ENCODE peak calls at places on chromosome 10, in seven cellular contexts. C is K562, O is tibial nerve, Z is HepG2, X is SK-N-SH, H is stomach, Y is ovary. L is an unnamed sample.

GRCh38 chr10:1677307-1677939 is 59.9 kb downstream of the ADARB2 start:
- DNase-seq in C (no peak), O (no peak), Z (no peak), X (no peak), H (no peak), Y (no peak), L (no peak)

GRCh38 chr10:60208676-60209269 is 180.9 kb downstream of the ANK3 start:
- DNase-seq in C (peak), O (no peak), Z (peak), X (peak), H (no peak), Y (no peak), L (no peak)

GRCh38 chr10:8602821-8603220 is 548.3 kb downstream of the GATA3 start:
- DNase-seq in C (no peak), O (no peak), Z (no peak), X (no peak), H (no peak), Y (no peak), L (no peak)

GRCh38 chr10:132281915-132282666 is 25.7 kb downstream of the STK32C start:
- DNase-seq in C (no peak), O (no peak), Z (no peak), X (peak), H (no peak), Y (no peak), L (no peak)

GRCh38 chr10:21969326-21970287 is 33.9 kb downstream of the DNAJC1 start:
- DNase-seq in C (no peak), O (no peak), Z (no peak), X (no peak), H (no peak), Y (no peak), L (no peak)

GRCh38 chr10:65341323-65341922 is 1584.4 kb upstream of the LRRTM3 start:
- DNase-seq in C (no peak), O (no peak), Z (no peak), X (no peak), H (no peak), Y (no peak), L (no peak)

GRCh38 chr10:53276797-53277196 is 504.2 kb upstream of the MBL2 start:
- DNase-seq in C (no peak), O (no peak), Z (no peak), X (no peak), H (no peak), Y (no peak), L (no peak)

GRCh38 chr10:77296534-77297369 is 340.9 kb downstream of the KCNMA1 start:
- DNase-seq in C (no peak), O (no peak), Z (no peak), X (no peak), H (no peak), Y (no peak), L (no peak)

GRCh38 chr10:21993360-21994001 is 10.0 kb downstream of the DNAJC1 start:
- DNase-seq in C (no peak), O (no peak), Z (no peak), X (no peak), H (no peak), Y (no peak), L (no peak)

GRCh38 chr10:6722616-6723004 is 142.5 kb upstream of the PRKCQ start:
- DNase-seq in C (no peak), O (no peak), Z (no peak), X (no peak), H (no peak), Y (no peak), L (no peak)

GRCh38 chr10:19421664-19422063 is 373.1 kb downstream of the MALRD1 start:
- DNase-seq in C (no peak), O (no peak), Z (no peak), X (no peak), H (no peak), Y (no peak), L (no peak)

GRCh38 chr10:108362306-108362705 is 1197.8 kb upstream of the SORCS1 start:
- DNase-seq in C (no peak), O (no peak), Z (no peak), X (no peak), H (no peak), Y (no peak), L (no peak)

GRCh38 chr10:17805921-17806577 is 3.1 kb upstream of the MRC1 start:
- DNase-seq in C (peak), O (no peak), Z (no peak), X (no peak), H (no peak), Y (no peak), L (no peak)

GRCh38 chr10:73553316-73553715 is 37.8 kb downstream of the USP54 start:
- DNase-seq in C (no peak), O (peak), Z (peak), X (no peak), H (no peak), Y (no peak), L (no peak)

GRCh38 chr10:4344544-4344994 is 481.4 kb upstream of the AKR1E2 start:
- DNase-seq in C (no peak), O (peak), Z (no peak), X (no peak), H (no peak), Y (no peak), L (no peak)

GRCh38 chr10:68796609-68797008 is 30.7 kb upstream of the STOX1 start:
- DNase-seq in C (no peak), O (no peak), Z (no peak), X (no peak), H (no peak), Y (no peak), L (no peak)

GRCh38 chr10:24027107-24027506 is 181.8 kb upstream of the KIAA1217 start:
- DNase-seq in C (no peak), O (no peak), Z (peak), X (no peak), H (no peak), Y (no peak), L (no peak)

GRCh38 chr10:6219494-6219836 is 16.7 kb downstream of the PFKFB3 start:
- DNase-seq in C (no peak), O (no peak), Z (no peak), X (no peak), H (no peak), Y (no peak), L (no peak)

GRCh38 chr10:43305881-43306280 is 39.0 kb upstream of the RASGEF1A start:
- DNase-seq in C (no peak), O (no peak), Z (no peak), X (no peak), H (no peak), Y (no peak), L (no peak)

GRCh38 chr10:43343126-43343525 is 28.3 kb upstream of the FXYD4 start:
- DNase-seq in C (no peak), O (no peak), Z (no peak), X (no peak), H (no peak), Y (no peak), L (no peak)

GRCh38 chr10:32050145-32050544 is 6.1 kb downstream of the KIF5B start:
- DNase-seq in C (no peak), O (no peak), Z (no peak), X (no peak), H (no peak), Y (no peak), L (no peak)

DNA sequence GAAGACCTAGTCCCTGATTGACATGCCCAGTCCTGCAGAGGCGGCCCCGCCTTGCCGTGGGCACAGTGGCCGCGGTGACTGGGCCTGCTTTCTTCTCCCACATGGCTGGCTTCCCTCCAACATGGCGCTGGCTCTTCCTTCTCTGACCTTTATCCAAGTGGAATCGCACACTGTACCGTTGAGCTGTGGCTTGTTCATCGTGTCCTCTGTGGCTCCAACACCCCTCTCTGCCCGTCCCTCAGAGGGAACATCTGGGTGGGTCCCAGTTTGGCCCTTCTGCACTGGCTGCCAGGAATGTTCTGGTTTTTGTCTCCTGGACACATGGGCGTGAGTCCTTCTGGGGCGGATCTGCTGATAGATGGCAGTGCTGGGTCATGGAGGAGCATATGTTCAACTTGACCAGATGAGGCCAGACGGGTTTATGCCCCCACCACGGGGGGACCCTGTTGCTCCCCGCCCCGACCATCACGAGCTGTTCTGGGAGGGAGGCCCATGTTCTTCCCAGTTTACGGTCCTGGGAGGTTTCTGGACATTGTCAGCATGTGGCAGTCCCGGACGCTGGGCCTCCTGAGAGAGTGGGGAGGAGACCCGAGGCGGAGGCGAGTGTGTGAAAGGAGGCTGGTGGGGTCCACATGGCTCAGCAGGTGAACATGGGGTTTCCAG is 63.5 kb downstream of the LHPP start:
- DNase-seq in C (no peak), O (no peak), Z (no peak), X (peak), H (peak), Y (no peak), L (no peak)
- TF ChIP-seq EP300 in C (no peak), O (peak), Z (no peak), X (peak), H (peak), Y (no peak), L (no peak)

GRCh38 chr10:14751576-14752330 is 22.9 kb downstream of the FAM107B start:
- DNase-seq in C (no peak), O (peak), Z (no peak), X (no peak), H (no peak), Y (peak), L (peak)

GRCh38 chr10:14748471-14748870 is 26.2 kb downstream of the FAM107B start:
- DNase-seq in C (no peak), O (no peak), Z (no peak), X (no peak), H (peak), Y (no peak), L (no peak)

GRCh38 chr10:14749051-14749809 is 25.5 kb downstream of the FAM107B start:
- DNase-seq in C (no peak), O (no peak), Z (peak), X (no peak), H (peak), Y (no peak), L (no peak)

DNA sequence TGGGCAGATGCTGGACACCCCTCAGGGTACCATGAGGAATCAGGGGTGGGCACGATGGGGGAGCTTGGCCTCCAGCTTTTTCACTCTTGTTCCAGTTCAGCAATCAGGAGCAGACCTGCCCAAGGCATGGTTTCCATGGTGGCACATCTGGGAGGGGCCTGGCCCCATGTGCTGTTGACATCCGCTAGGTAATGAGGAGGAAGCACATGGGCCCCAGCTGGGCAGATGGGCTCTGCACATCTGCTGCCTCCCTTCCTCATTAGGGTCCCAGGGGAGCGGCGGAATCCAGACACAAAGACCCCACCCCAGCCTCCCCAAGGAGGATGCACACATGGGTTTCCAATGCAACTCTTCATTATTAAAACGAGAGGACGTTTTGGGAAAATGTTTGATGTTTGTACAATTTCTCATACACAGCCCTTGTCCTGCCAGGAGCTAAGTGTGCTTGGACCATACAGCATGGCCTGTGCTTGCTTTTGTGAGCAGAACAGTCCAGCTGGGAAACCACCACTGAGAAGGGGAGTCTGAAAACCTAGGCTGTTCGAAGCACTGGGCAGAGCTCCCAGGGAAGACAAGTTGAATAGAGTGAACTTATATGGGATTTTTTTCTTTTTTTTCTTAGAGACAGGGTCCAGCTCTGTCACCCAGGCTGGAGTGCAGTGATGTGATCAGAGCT is 23.7 kb downstream of the FAM107B start:
- DNase-seq in C (no peak), O (no peak), Z (no peak), X (peak), H (no peak), Y (no peak), L (peak)
- H3K27ac ChIP-seq in C (no peak), O (peak), Z (no peak), X (no peak), H (peak), Y (peak), L (peak)

DNA sequence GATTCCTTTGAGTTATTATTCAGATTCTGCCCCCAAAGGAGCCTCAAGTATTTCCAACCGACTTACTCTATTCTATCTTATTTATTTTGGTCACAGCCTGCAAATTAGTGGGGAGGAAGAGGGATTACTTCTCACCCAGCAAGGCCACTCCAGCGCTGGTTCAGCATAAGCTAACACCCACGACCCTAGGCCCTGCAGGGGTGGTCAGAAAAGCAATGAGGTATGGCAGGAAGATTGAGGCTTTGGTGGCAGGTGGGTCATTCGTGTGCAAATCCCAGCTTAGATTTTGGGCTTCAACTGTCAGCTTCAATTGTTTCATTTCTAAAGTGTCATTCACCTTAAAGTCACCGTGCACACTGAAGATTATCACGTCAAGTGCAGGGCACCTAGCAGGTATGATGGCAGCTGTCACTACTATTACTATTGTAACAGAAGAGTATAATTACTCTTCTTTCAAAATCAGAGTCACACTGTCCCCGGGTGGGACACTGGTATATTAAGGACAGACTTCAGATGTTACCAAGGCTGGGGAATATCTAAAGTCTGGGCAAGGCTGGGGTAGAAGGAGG is 48.8 kb upstream of the OPTN start:
- DNase-seq in C (no peak), O (no peak), Z (no peak), X (no peak), H (no peak), Y (no peak), L (no peak)
- TF ChIP-seq EP300 in C (no peak), O (no peak), Z (no peak), X (no peak), H (no peak), Y (no peak), L (no peak)

GRCh38 chr10:28954211-28954610 is 276.9 kb downstream of the BAMBI start:
- DNase-seq in C (no peak), O (no peak), Z (no peak), X (no peak), H (no peak), Y (no peak), L (no peak)
- H3K27ac ChIP-seq in C (no peak), O (no peak), Z (no peak), X (no peak), H (no peak), Y (no peak), L (no peak)

GRCh38 chr10:100346351-100346764 is 675 bp upstream of the SCD start:
- DNase-seq in C (peak), O (peak), Z (peak), X (peak), H (peak), Y (peak), L (no peak)
- TF ChIP-seq EP300 in C (no peak), O (peak), Z (no peak), X (no peak), H (no peak), Y (no peak), L (no peak)

GRCh38 chr10:29482591-29483421 is 152.0 kb downstream of the SVIL start:
- DNase-seq in C (no peak), O (no peak), Z (peak), X (peak), H (no peak), Y (no peak), L (no peak)

GRCh38 chr10:29479081-29479917 is 155.5 kb downstream of the SVIL start:
- DNase-seq in C (no peak), O (no peak), Z (no peak), X (no peak), H (no peak), Y (no peak), L (no peak)

GRCh38 chr10:29481906-29482440 is 152.8 kb downstream of the SVIL start:
- DNase-seq in C (no peak), O (no peak), Z (peak), X (no peak), H (no peak), Y (peak), L (no peak)

DNA sequence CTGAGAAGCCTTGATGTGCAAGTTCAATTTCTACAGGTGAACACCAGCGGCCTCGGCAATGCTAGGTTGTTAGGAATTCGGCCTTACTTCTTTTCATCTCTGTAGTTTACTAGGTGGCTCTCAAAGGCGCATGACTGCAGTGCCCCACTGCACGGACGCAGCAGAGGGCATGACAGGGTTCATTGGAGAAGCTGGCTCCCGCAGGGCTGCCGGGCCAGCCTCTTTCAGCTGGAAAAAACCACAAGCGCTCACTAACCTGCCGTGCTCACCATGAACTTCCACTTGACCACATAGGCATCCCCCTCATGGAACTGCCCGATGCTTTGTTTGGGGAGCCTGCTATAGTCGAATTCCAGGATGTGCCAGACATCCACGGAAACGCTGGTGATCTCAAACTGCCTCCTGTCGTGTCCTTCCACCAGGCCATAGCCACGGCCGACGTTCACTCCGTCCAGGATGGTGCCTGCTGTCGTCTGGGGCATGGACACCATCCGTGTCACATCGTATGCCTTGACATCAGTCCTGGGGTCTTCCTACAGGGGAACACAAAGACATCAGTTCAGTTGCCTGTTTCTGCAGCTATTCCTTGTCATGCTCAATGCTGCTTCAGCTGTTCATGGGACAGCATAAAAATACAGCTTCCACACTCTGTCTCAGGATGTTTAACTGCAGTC is 154.4 kb downstream of the SVIL start:
- DNase-seq in C (no peak), O (no peak), Z (no peak), X (no peak), H (no peak), Y (no peak), L (no peak)
- H3K27ac ChIP-seq in C (no peak), O (no peak), Z (no peak), X (no peak), H (peak), Y (no peak), L (peak)

GRCh38 chr10:133388973-133389818 is 4.8 kb upstream of the MTG1 start:
- DNase-seq in C (peak), O (no peak), Z (no peak), X (no peak), H (peak), Y (no peak), L (no peak)
- TF ChIP-seq EP300 in C (no peak), O (no peak), Z (no peak), X (no peak), H (no peak), Y (no peak), L (no peak)

GRCh38 chr10:79457256-79457785 is 11.9 kb upstream of the ZCCHC24 start:
- DNase-seq in C (no peak), O (no peak), Z (no peak), X (no peak), H (no peak), Y (no peak), L (no peak)
- H3K27ac ChIP-seq in C (no peak), O (no peak), Z (no peak), X (no peak), H (no peak), Y (no peak), L (no peak)

DNA sequence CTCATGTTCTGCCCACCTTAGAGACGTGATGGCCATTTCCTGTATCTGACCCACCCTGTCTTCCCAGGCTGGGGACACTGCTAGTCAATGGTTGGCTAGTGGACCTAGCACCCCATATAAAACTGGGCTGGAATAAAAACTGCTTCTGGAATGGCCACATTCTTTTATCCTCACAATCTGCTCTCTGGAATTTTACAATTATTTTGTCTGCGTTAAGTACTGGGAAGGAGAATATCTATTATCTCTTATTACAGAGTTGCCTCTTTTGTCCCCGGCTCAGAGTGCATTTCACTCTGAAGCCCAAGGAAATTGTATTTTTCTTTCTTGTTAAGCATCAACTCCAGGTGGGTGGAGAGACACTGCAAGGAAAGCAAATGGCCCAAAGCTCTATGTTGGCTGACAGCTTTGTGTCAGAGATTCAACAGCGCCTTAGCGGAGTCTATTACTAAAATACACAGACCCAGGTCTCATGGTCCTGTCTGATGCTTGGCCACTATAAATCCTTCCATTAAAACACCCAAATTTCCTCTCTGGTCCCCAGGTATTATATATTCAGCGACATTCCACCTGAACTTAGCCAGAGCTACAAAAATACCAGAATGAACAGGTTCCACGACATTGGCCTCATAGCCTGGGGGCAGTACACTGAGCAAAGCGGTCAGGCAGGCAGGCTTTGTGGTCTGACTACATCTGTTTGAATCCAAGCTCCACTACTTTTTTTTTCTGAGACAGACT is 121.7 kb downstream of the PRPF18 start:
- DNase-seq in C (no peak), O (no peak), Z (no peak), X (peak), H (no peak), Y (no peak), L (no peak)
- TF ChIP-seq EP300 in C (no peak), O (no peak), Z (no peak), X (no peak), H (no peak), Y (no peak), L (no peak)

GRCh38 chr10:29735628-29736324 is 101.0 kb upstream of the SVIL start:
- DNase-seq in C (peak), O (peak), Z (peak), X (peak), H (peak), Y (peak), L (peak)
- H3K27ac ChIP-seq in C (no peak), O (peak), Z (peak), X (peak), H (peak), Y (peak), L (peak)